ENCODE peak calls at places on chromosomes 13 and 19, in eight cellular contexts. C is OCI-LY7, K is GM23248, U is GM23338, P is PC-3, A is neural progenitor cell, G is HCT116, X is SK-N-SH. I is an unnamed sample.

GRCh38 chr13:107956889-107957288 is 258.4 kb downstream of the LIG4 start:
- DNase-seq in G (no peak), P (no peak), C (no peak), K (no peak), U (peak), A (no peak), X (no peak), I (no peak)

GRCh38 chr13:99336750-99337149 is 29.6 kb upstream of the GPR183 start:
- DNase-seq in U (no peak), G (no peak), P (no peak), A (no peak), C (no peak), K (no peak), X (no peak), I (no peak)

GRCh38 chr13:22270881-22271280 is 600.0 kb downstream of the FGF9 start:
- DNase-seq in C (no peak), G (no peak), K (no peak), U (no peak), P (no peak), X (no peak), A (no peak), I (no peak)

GRCh38 chr13:42001580-42001979 is 40.7 kb upstream of the VWA8 start:
- DNase-seq in X (no peak), C (no peak), A (peak), P (peak), U (peak), K (peak), G (no peak), I (peak)

GRCh38 chr19:16207490-16208025 is 9.8 kb downstream of the AP1M1 start:
- DNase-seq in U (no peak), G (no peak), A (no peak), P (no peak), X (no peak), K (no peak), C (no peak), I (no peak)

GRCh38 chr13:112893570-112894422 is 75.2 kb upstream of the MCF2L start:
- DNase-seq in P (peak), G (no peak), C (no peak), U (peak), A (peak), K (peak), X (peak), I (peak)

GRCh38 chr13:111255228-111255790 is 65.1 kb upstream of the TEX29 start:
- DNase-seq in A (no peak), P (no peak), U (no peak), K (no peak), C (no peak), X (no peak), G (no peak), I (no peak)

GRCh38 chr19:51651216-51651846 is 4.7 kb upstream of the SIGLEC14 start:
- DNase-seq in G (no peak), U (no peak), K (no peak), P (no peak), A (no peak), X (no peak), C (peak), I (no peak)

GRCh38 chr19:38350883-38351282 is 15.3 kb downstream of the CATSPERG start:
- DNase-seq in G (no peak), K (no peak), U (no peak), C (no peak), X (no peak), P (no peak), A (no peak), I (no peak)

GRCh38 chr13:112245959-112246358 is 130.2 kb upstream of the SPACA7 start:
- DNase-seq in C (no peak), X (no peak), P (no peak), A (no peak), U (no peak), K (no peak), G (no peak), I (no peak)

GRCh38 chr13:20825476-20825875 is 51.7 kb upstream of the EEF1AKMT1 start:
- DNase-seq in X (no peak), C (peak), P (no peak), U (no peak), K (peak), A (no peak), G (no peak), I (no peak)

GRCh38 chr19:12792048-12792852 is 964 bp downstream of the JUNB start:
- DNase-seq in X (peak), U (peak), C (peak), K (peak), P (peak), A (peak), G (no peak), I (peak)

GRCh38 chr13:47546963-47547345 is 454.1 kb downstream of the SUCLA2 start:
- DNase-seq in X (peak), P (no peak), A (no peak), K (no peak), U (no peak), G (no peak), C (no peak), I (no peak)

GRCh38 chr13:19601749-19602725 is 31.4 kb upstream of the MPHOSPH8 start:
- DNase-seq in U (peak), C (no peak), P (peak), X (peak), A (peak), G (no peak), K (peak), I (peak)

GRCh38 chr13:48783181-48783630 is 129.5 kb downstream of the CYSLTR2 start:
- DNase-seq in P (peak), U (no peak), C (no peak), X (no peak), A (no peak), K (peak), G (no peak), I (peak)

GRCh38 chr13:78934336-78934735 is 275.4 kb upstream of the OBI1 start:
- DNase-seq in P (no peak), K (no peak), C (no peak), X (no peak), A (no peak), U (peak), G (no peak), I (no peak)

GRCh38 chr19:1066251-1066747 is 668 bp upstream of the ARHGAP45 start:
- DNase-seq in A (peak), K (no peak), P (peak), U (peak), C (no peak), X (peak), G (no peak), I (peak)

GRCh38 chr13:89755729-89756492 is 1591.6 kb upstream of the MIR17HG start:
- DNase-seq in X (no peak), C (peak), U (peak), A (no peak), P (no peak), K (no peak), G (no peak), I (no peak)

GRCh38 chr19:43820098-43820860 is 6.8 kb upstream of the ZNF283 start:
- DNase-seq in A (no peak), X (peak), U (peak), C (no peak), P (no peak), K (peak), G (no peak), I (no peak)

GRCh38 chr13:75222031-75222430 is 259.9 kb downstream of the TBC1D4 start:
- DNase-seq in X (no peak), A (no peak), C (no peak), U (no peak), K (peak), G (no peak), P (no peak), I (no peak)

GRCh38 chr19:39645800-39646411 is 9.8 kb upstream of the LGALS16 start:
- DNase-seq in P (peak), A (peak), U (peak), X (no peak), K (peak), G (no peak), C (peak), I (peak)

GRCh38 chr13:50910483-50910805 is 853 bp downstream of the RNASEH2B start:
- DNase-seq in P (peak), A (peak), K (peak), X (peak), U (peak), C (peak), G (peak), I (no peak)

GRCh38 chr19:52635786-52636570 is 2.2 kb downstream of the ZNF83 start:
- DNase-seq in G (no peak), A (no peak), P (no peak), C (no peak), X (no peak), K (peak), U (no peak), I (no peak)

GRCh38 chr19:55384576-55385235 is 614 bp upstream of the TMEM238 start:
- DNase-seq in P (no peak), G (no peak), U (peak), K (peak), X (peak), C (peak), A (no peak), I (no peak)

GRCh38 chr19:38701455-38702063 is 42.7 kb downstream of the CAPN12 start:
- DNase-seq in A (no peak), U (no peak), C (no peak), X (no peak), G (no peak), K (peak), P (no peak), I (peak)

GRCh38 chr19:35348909-35349611 is 1.4 kb downstream of the FFAR1 start:
- DNase-seq in P (no peak), A (peak), G (no peak), U (peak), C (peak), K (no peak), X (no peak), I (no peak)

GRCh38 chr13:25171517-25172302 is at the start of gene AMER2:
- DNase-seq in U (peak), X (peak), P (no peak), C (no peak), K (peak), A (peak), G (no peak), I (peak)

GRCh38 chr19:53991224-53992113 is at the start of gene CACNG6:
- DNase-seq in C (peak), K (peak), X (peak), G (no peak), P (peak), U (peak), A (peak), I (peak)

GRCh38 chr19:56765107-56765506 is 75.4 kb downstream of the PEG3 start:
- DNase-seq in A (no peak), G (no peak), P (no peak), U (no peak), K (peak), X (peak), C (no peak), I (no peak)
- TF ChIP-seq EZH2phosphoT487 in A (no peak), G (no peak), P (no peak), U (no peak), K (no peak), X (no peak), C (no peak), I (no peak)

GRCh38 chr19:29245221-29245620 is 32.3 kb upstream of the UQCRFS1 start:
- DNase-seq in P (no peak), U (no peak), G (no peak), C (no peak), X (no peak), A (no peak), K (peak), I (no peak)

GRCh38 chr19:29247912-29248311 is 35.0 kb upstream of the UQCRFS1 start:
- DNase-seq in G (no peak), A (no peak), X (no peak), K (peak), C (no peak), P (no peak), U (no peak), I (peak)

GRCh38 chr19:29241324-29241723 is 28.4 kb upstream of the UQCRFS1 start:
- DNase-seq in C (no peak), P (no peak), A (no peak), X (no peak), U (no peak), G (no peak), K (no peak), I (no peak)

GRCh38 chr19:29248332-29248844 is 35.4 kb upstream of the UQCRFS1 start:
- DNase-seq in G (no peak), C (no peak), P (no peak), A (no peak), U (no peak), K (no peak), X (no peak), I (no peak)

DNA sequence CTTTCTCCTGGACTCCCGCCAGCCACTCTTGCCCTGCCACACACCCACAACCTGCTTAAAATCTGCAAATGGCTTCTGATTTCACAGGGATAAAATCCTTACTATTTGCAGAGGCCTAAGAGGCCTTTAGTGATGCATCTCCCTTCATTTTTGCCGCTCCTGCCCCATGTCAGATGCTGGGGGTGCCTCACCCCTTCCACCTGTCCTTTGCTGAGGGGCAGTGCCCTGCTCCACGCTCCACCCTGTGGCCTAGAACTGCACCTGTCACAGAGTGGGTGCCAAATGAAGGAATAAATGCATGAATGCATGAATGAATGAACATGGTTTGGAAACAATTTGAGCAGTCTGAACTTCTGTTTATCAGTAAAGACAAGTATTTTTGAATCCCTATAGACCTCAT is 34.1 kb upstream of the UQCRFS1 start:
- DNase-seq in U (no peak), G (no peak), A (no peak), C (no peak), P (no peak), X (no peak), K (no peak), I (no peak)
- H3K4me2 ChIP-seq in U (no peak), G (no peak), A (no peak), C (no peak), P (no peak), X (no peak), K (no peak), I (no peak)

GRCh38 chr13:54799621-54800226 is 1771.1 kb downstream of the OLFM4 start:
- DNase-seq in A (no peak), K (no peak), C (no peak), G (no peak), U (peak), X (no peak), P (no peak), I (no peak)
- TF ChIP-seq EZH2phosphoT487 in A (no peak), K (no peak), C (no peak), G (no peak), U (no peak), X (no peak), P (no peak), I (no peak)

GRCh38 chr19:17859533-17860330 is at the start of gene RPL18A:
- DNase-seq in P (peak), U (peak), K (peak), C (peak), G (peak), X (peak), A (peak), I (peak)

GRCh38 chr19:17854061-17854460 is 5.6 kb upstream of the RPL18A start:
- DNase-seq in G (no peak), A (no peak), X (no peak), K (no peak), C (no peak), P (no peak), U (peak), I (no peak)

GRCh38 chr19:17860331-17860992 is 752 bp downstream of the RPL18A start:
- DNase-seq in U (no peak), A (no peak), C (peak), X (no peak), K (peak), P (no peak), G (no peak), I (no peak)

GRCh38 chr19:17860993-17861360 is 1.3 kb downstream of the RPL18A start:
- DNase-seq in U (no peak), X (no peak), K (peak), P (no peak), C (no peak), G (no peak), A (no peak), I (no peak)

GRCh38 chr19:17855333-17856152 is 4.2 kb upstream of the RPL18A start:
- DNase-seq in K (peak), G (peak), A (peak), X (peak), U (peak), P (peak), C (peak), I (peak)
- H3K4me2 ChIP-seq in K (no peak), G (peak), A (no peak), X (no peak), U (no peak), P (peak), C (peak), I (no peak)

DNA sequence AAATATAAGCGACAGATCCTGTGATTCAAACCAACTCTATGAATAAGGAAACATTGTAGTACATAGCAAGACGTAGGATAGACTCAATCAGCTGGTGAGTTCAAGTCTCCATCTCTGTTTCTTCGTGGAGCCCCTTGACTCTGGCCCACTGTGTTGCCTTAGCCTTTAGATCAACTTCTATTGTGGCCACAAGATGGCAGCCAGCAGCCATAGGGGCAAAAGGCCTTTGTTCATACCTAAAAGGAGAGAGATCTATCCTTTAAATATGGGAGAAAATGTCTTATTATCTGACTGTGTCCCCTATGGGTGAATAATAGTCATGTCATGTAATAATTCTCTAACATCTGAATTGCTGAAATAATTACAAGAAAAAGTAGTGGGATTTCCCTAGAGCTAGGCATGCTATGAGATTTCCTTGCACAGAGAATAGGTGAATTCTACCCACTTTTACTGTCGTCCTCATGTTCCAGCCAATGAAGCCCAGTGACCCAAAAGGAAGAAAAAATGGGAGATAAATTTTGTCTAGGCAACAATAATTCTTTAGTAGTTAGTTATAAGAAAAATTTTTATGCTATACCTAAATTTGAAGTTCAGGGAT is 129.4 kb downstream of the PCDH20 start:
- DNase-seq in U (peak), K (no peak), X (peak), C (peak), P (peak), G (peak), A (peak), I (peak)
- TF ChIP-seq EZH2phosphoT487 in U (no peak), K (no peak), X (no peak), C (no peak), P (no peak), G (no peak), A (no peak), I (no peak)

DNA sequence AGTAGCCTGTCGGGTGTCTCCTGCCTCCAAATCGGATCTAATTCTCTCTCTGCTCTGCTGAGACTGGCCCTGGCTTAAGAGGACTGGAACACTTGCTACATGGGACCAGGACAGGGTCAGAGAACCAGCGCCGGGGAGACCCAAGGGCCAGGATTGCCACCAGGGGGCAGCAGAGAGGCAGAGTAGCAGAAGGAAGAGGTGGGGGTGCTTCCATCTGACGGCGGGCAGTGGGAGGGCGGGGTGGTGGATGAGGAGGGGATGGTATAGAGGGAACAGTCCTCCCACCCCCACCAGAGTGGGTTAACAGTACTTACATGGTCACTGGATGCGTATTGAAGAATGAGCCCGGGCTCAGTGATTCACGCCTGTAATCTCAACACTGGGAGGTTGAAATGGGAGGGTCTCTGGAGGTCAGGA is 11.9 kb downstream of the SELENOW start:
- DNase-seq in A (peak), K (peak), X (peak), G (peak), C (peak), U (peak), P (peak), I (peak)
- H3K4me2 ChIP-seq in A (peak), K (no peak), X (no peak), G (peak), C (no peak), U (peak), P (no peak), I (peak)